ENCODE peak calls at places on chromosome 1, in nine cellular contexts. One of them, this sample, is unnamed.

GRCh38 chr1:176560681-176561080 is 97.7 kb downstream of the PAPPA2 start:
- DNase-seq in naive thymus-derived CD8-positive, alpha-beta T cell: no peak
- DNase-seq in NCI-H2081: no peak
- DNase-seq in GM03348: peak; percentile 48
- DNase-seq in suprapubic skin: no peak
- DNase-seq in activated CD4-positive, CD25-positive, alpha-beta regulatory T cell: no peak
- DNase-seq in cardiac fibroblast: no peak
- DNase-seq in activated naive CD8-positive, alpha-beta T cell treated with anti-CD3 and anti-CD28 coated beads for 36 hours: no peak
- DNase-seq in tibial artery: no peak
- DNase-seq in this sample: no peak

GRCh38 chr1:64459743-64460142 is 10.2 kb upstream of the CACHD1 start:
- DNase-seq in naive thymus-derived CD8-positive, alpha-beta T cell: no peak
- DNase-seq in NCI-H2081: no peak
- DNase-seq in GM03348: no peak
- DNase-seq in suprapubic skin: no peak
- DNase-seq in activated CD4-positive, CD25-positive, alpha-beta regulatory T cell: no peak
- DNase-seq in cardiac fibroblast: no peak
- DNase-seq in activated naive CD8-positive, alpha-beta T cell treated with anti-CD3 and anti-CD28 coated beads for 36 hours: no peak
- DNase-seq in tibial artery: no peak
- DNase-seq in this sample: no peak

GRCh38 chr1:9233241-9233941 is 1.2 kb upstream of the H6PD start:
- DNase-seq in naive thymus-derived CD8-positive, alpha-beta T cell: no peak
- DNase-seq in NCI-H2081: no peak
- DNase-seq in GM03348: peak; percentile 81
- DNase-seq in suprapubic skin: peak; percentile 95
- DNase-seq in activated CD4-positive, CD25-positive, alpha-beta regulatory T cell: no peak
- DNase-seq in cardiac fibroblast: peak; percentile 92
- DNase-seq in activated naive CD8-positive, alpha-beta T cell treated with anti-CD3 and anti-CD28 coated beads for 36 hours: no peak
- DNase-seq in tibial artery: peak; percentile 94
- DNase-seq in this sample: peak; percentile 88

GRCh38 chr1:51372561-51372960 is 42.2 kb upstream of the TTC39A start:
- DNase-seq in naive thymus-derived CD8-positive, alpha-beta T cell: no peak
- DNase-seq in NCI-H2081: no peak
- DNase-seq in GM03348: no peak
- DNase-seq in suprapubic skin: no peak
- DNase-seq in activated CD4-positive, CD25-positive, alpha-beta regulatory T cell: no peak
- DNase-seq in cardiac fibroblast: no peak
- DNase-seq in activated naive CD8-positive, alpha-beta T cell treated with anti-CD3 and anti-CD28 coated beads for 36 hours: no peak
- DNase-seq in tibial artery: no peak
- DNase-seq in this sample: no peak

GRCh38 chr1:21783679-21784603 is 992 bp upstream of the USP48 start:
- DNase-seq in naive thymus-derived CD8-positive, alpha-beta T cell: no peak
- DNase-seq in NCI-H2081: no peak
- DNase-seq in GM03348: peak; percentile 47
- DNase-seq in suprapubic skin: no peak
- DNase-seq in activated CD4-positive, CD25-positive, alpha-beta regulatory T cell: no peak
- DNase-seq in cardiac fibroblast: peak; percentile 78
- DNase-seq in activated naive CD8-positive, alpha-beta T cell treated with anti-CD3 and anti-CD28 coated beads for 36 hours: no peak
- DNase-seq in tibial artery: no peak
- DNase-seq in this sample: peak; percentile 79

GRCh38 chr1:152940614-152941013 is 6.4 kb upstream of the SPRR5 start:
- DNase-seq in naive thymus-derived CD8-positive, alpha-beta T cell: no peak
- DNase-seq in NCI-H2081: no peak
- DNase-seq in GM03348: no peak
- DNase-seq in suprapubic skin: no peak
- DNase-seq in activated CD4-positive, CD25-positive, alpha-beta regulatory T cell: no peak
- DNase-seq in cardiac fibroblast: no peak
- DNase-seq in activated naive CD8-positive, alpha-beta T cell treated with anti-CD3 and anti-CD28 coated beads for 36 hours: no peak
- DNase-seq in tibial artery: no peak
- DNase-seq in this sample: no peak

GRCh38 chr1:60655799-60656355 is 426.5 kb upstream of the NFIA start:
- DNase-seq in naive thymus-derived CD8-positive, alpha-beta T cell: no peak
- DNase-seq in NCI-H2081: no peak
- DNase-seq in GM03348: no peak
- DNase-seq in suprapubic skin: no peak
- DNase-seq in activated CD4-positive, CD25-positive, alpha-beta regulatory T cell: no peak
- DNase-seq in cardiac fibroblast: no peak
- DNase-seq in activated naive CD8-positive, alpha-beta T cell treated with anti-CD3 and anti-CD28 coated beads for 36 hours: no peak
- DNase-seq in tibial artery: no peak
- DNase-seq in this sample: no peak

GRCh38 chr1:246003442-246003730 is 503.7 kb downstream of the SMYD3 start:
- DNase-seq in naive thymus-derived CD8-positive, alpha-beta T cell: no peak
- DNase-seq in NCI-H2081: no peak
- DNase-seq in GM03348: no peak
- DNase-seq in suprapubic skin: no peak
- DNase-seq in activated CD4-positive, CD25-positive, alpha-beta regulatory T cell: no peak
- DNase-seq in cardiac fibroblast: no peak
- DNase-seq in activated naive CD8-positive, alpha-beta T cell treated with anti-CD3 and anti-CD28 coated beads for 36 hours: no peak
- DNase-seq in tibial artery: no peak
- DNase-seq in this sample: no peak

GRCh38 chr1:39959651-39960333 is 4.8 kb downstream of the MFSD2A start:
- DNase-seq in naive thymus-derived CD8-positive, alpha-beta T cell: no peak
- DNase-seq in NCI-H2081: no peak
- DNase-seq in GM03348: no peak
- DNase-seq in suprapubic skin: no peak
- DNase-seq in activated CD4-positive, CD25-positive, alpha-beta regulatory T cell: no peak
- DNase-seq in cardiac fibroblast: no peak
- DNase-seq in activated naive CD8-positive, alpha-beta T cell treated with anti-CD3 and anti-CD28 coated beads for 36 hours: no peak
- DNase-seq in tibial artery: no peak
- DNase-seq in this sample: no peak

GRCh38 chr1:165114022-165114888 is 242.3 kb downstream of the LMX1A start:
- DNase-seq in naive thymus-derived CD8-positive, alpha-beta T cell: no peak
- DNase-seq in NCI-H2081: peak; percentile 78
- DNase-seq in GM03348: peak; percentile 60
- DNase-seq in suprapubic skin: no peak
- DNase-seq in activated CD4-positive, CD25-positive, alpha-beta regulatory T cell: no peak
- DNase-seq in cardiac fibroblast: peak; percentile 67
- DNase-seq in activated naive CD8-positive, alpha-beta T cell treated with anti-CD3 and anti-CD28 coated beads for 36 hours: no peak
- DNase-seq in tibial artery: no peak
- DNase-seq in this sample: peak; percentile 46

GRCh38 chr1:151837841-151838490 is 1.7 kb downstream of the C2CD4D start:
- DNase-seq in naive thymus-derived CD8-positive, alpha-beta T cell: no peak
- DNase-seq in NCI-H2081: no peak
- DNase-seq in GM03348: peak; percentile 78
- DNase-seq in suprapubic skin: no peak
- DNase-seq in activated CD4-positive, CD25-positive, alpha-beta regulatory T cell: no peak
- DNase-seq in cardiac fibroblast: no peak
- DNase-seq in activated naive CD8-positive, alpha-beta T cell treated with anti-CD3 and anti-CD28 coated beads for 36 hours: peak; percentile 66
- DNase-seq in tibial artery: no peak
- DNase-seq in this sample: peak; percentile 11